ENCODE peak calls at places on chromosomes 5 and 9, in seven cellular contexts. One of them, this sample, is unnamed.

GRCh38 chr5:9545959-9546851 is at the start of gene SEMA5A:
- DNase-seq in OCI-LY7: no peak
- DNase-seq in GM23338: peak; percentile 73
- DNase-seq in PC-3: peak; percentile 69
- DNase-seq in trophoblast cell: peak; percentile 29
- DNase-seq in SK-N-SH: peak; percentile 79
- DNase-seq in H1: peak; percentile 86
- DNase-seq in this sample: peak; percentile 67

GRCh38 chr9:37284631-37285030 is 137.9 kb upstream of the GRHPR start:
- DNase-seq in OCI-LY7: peak; percentile 43
- DNase-seq in GM23338: no peak
- DNase-seq in PC-3: no peak
- DNase-seq in trophoblast cell: no peak
- DNase-seq in SK-N-SH: no peak
- DNase-seq in H1: no peak
- DNase-seq in this sample: peak; percentile 62

GRCh38 chr9:83544002-83544698 is 5.9 kb upstream of the FRMD3 start:
- DNase-seq in OCI-LY7: peak; percentile 53
- DNase-seq in GM23338: peak; percentile 88
- DNase-seq in PC-3: peak; percentile 75
- DNase-seq in trophoblast cell: peak; percentile 59
- DNase-seq in SK-N-SH: peak; percentile 56
- DNase-seq in H1: no peak
- DNase-seq in this sample: peak; percentile 37

GRCh38 chr9:97753975-97754374 is 56.8 kb upstream of the XPA start:
- DNase-seq in OCI-LY7: no peak
- DNase-seq in GM23338: no peak
- DNase-seq in PC-3: no peak
- DNase-seq in trophoblast cell: no peak
- DNase-seq in SK-N-SH: no peak
- DNase-seq in H1: no peak
- DNase-seq in this sample: no peak

GRCh38 chr9:129436751-129437625 is 183.9 kb downstream of the C9orf50 start:
- DNase-seq in OCI-LY7: no peak
- DNase-seq in GM23338: no peak
- DNase-seq in PC-3: peak; percentile 21
- DNase-seq in trophoblast cell: peak; percentile 51
- DNase-seq in SK-N-SH: peak; percentile 88
- DNase-seq in H1: no peak
- DNase-seq in this sample: peak; percentile 50

GRCh38 chr5:171492781-171493180 is 73.3 kb downstream of the FGF18 start:
- DNase-seq in OCI-LY7: no peak
- DNase-seq in GM23338: peak; percentile 55
- DNase-seq in PC-3: no peak
- DNase-seq in trophoblast cell: no peak
- DNase-seq in SK-N-SH: peak; percentile 82
- DNase-seq in H1: no peak
- DNase-seq in this sample: no peak

GRCh38 chr5:148974638-148975330 is 88.1 kb downstream of the SH3TC2 start:
- DNase-seq in OCI-LY7: no peak
- DNase-seq in GM23338: no peak
- DNase-seq in PC-3: peak; percentile 70
- DNase-seq in trophoblast cell: peak; percentile 70
- DNase-seq in SK-N-SH: no peak
- DNase-seq in H1: no peak
- DNase-seq in this sample: peak; percentile 25

GRCh38 chr9:22079873-22080341 is 70.8 kb upstream of the CDKN2B start:
- DNase-seq in OCI-LY7: no peak
- DNase-seq in GM23338: no peak
- DNase-seq in PC-3: no peak
- DNase-seq in trophoblast cell: no peak
- DNase-seq in SK-N-SH: no peak
- DNase-seq in H1: no peak
- DNase-seq in this sample: peak; percentile 73

GRCh38 chr5:10733426-10733825 is 27.6 kb downstream of the DAP start:
- DNase-seq in OCI-LY7: no peak
- DNase-seq in GM23338: no peak
- DNase-seq in PC-3: peak; percentile 68
- DNase-seq in trophoblast cell: peak; percentile 20
- DNase-seq in SK-N-SH: no peak
- DNase-seq in H1: no peak
- DNase-seq in this sample: no peak

GRCh38 chr5:10735569-10736255 is 25.3 kb downstream of the DAP start:
- DNase-seq in OCI-LY7: peak; percentile 85
- DNase-seq in GM23338: no peak
- DNase-seq in PC-3: no peak
- DNase-seq in trophoblast cell: no peak
- DNase-seq in SK-N-SH: no peak
- DNase-seq in H1: no peak
- DNase-seq in this sample: no peak

GRCh38 chr5:10734832-10735231 is 26.2 kb downstream of the DAP start:
- DNase-seq in OCI-LY7: no peak
- DNase-seq in GM23338: no peak
- DNase-seq in PC-3: no peak
- DNase-seq in trophoblast cell: no peak
- DNase-seq in SK-N-SH: no peak
- DNase-seq in H1: no peak
- DNase-seq in this sample: no peak

GRCh38 chr5:10736354-10736753 is 24.7 kb downstream of the DAP start:
- DNase-seq in OCI-LY7: no peak
- DNase-seq in GM23338: no peak
- DNase-seq in PC-3: no peak
- DNase-seq in trophoblast cell: no peak
- DNase-seq in SK-N-SH: no peak
- DNase-seq in H1: no peak
- DNase-seq in this sample: no peak

GRCh38 chr5:10734050-10734709 is 26.9 kb downstream of the DAP start:
- DNase-seq in OCI-LY7: no peak
- DNase-seq in GM23338: no peak
- DNase-seq in PC-3: no peak
- DNase-seq in trophoblast cell: peak; percentile 97
- DNase-seq in SK-N-SH: no peak
- DNase-seq in H1: no peak
- DNase-seq in this sample: no peak
- H3K4me2 ChIP-seq in OCI-LY7: no peak overlapping the region
- H3K4me2 ChIP-seq in GM23338: no peak overlapping the region
- H3K4me2 ChIP-seq in PC-3: peak overlapping the region; percentile 0
- H3K4me2 ChIP-seq in trophoblast cell: no peak overlapping the region
- H3K4me2 ChIP-seq in SK-N-SH: no peak overlapping the region
- H3K4me2 ChIP-seq in H1: no peak overlapping the region
- H3K4me2 ChIP-seq in this sample: no peak overlapping the region

GRCh38 chr9:123322771-123323481 is 33.1 kb upstream of the CRB2 start:
- DNase-seq in OCI-LY7: peak; percentile 87
- DNase-seq in GM23338: no peak
- DNase-seq in PC-3: no peak
- DNase-seq in trophoblast cell: no peak
- DNase-seq in SK-N-SH: no peak
- DNase-seq in H1: no peak
- DNase-seq in this sample: no peak

GRCh38 chr9:123319541-123320339 is 36.3 kb upstream of the CRB2 start:
- DNase-seq in OCI-LY7: no peak
- DNase-seq in GM23338: no peak
- DNase-seq in PC-3: no peak
- DNase-seq in trophoblast cell: no peak
- DNase-seq in SK-N-SH: no peak
- DNase-seq in H1: no peak
- DNase-seq in this sample: no peak

GRCh38 chr9:123323482-123324013 is 32.4 kb upstream of the CRB2 start:
- DNase-seq in OCI-LY7: no peak
- DNase-seq in GM23338: no peak
- DNase-seq in PC-3: no peak
- DNase-seq in trophoblast cell: no peak
- DNase-seq in SK-N-SH: no peak
- DNase-seq in H1: no peak
- DNase-seq in this sample: no peak

GRCh38 chr9:123320814-123321213 is 35.2 kb upstream of the CRB2 start:
- DNase-seq in OCI-LY7: peak; percentile 41
- DNase-seq in GM23338: no peak
- DNase-seq in PC-3: no peak
- DNase-seq in trophoblast cell: no peak
- DNase-seq in SK-N-SH: no peak
- DNase-seq in H1: no peak
- DNase-seq in this sample: no peak

DNA sequence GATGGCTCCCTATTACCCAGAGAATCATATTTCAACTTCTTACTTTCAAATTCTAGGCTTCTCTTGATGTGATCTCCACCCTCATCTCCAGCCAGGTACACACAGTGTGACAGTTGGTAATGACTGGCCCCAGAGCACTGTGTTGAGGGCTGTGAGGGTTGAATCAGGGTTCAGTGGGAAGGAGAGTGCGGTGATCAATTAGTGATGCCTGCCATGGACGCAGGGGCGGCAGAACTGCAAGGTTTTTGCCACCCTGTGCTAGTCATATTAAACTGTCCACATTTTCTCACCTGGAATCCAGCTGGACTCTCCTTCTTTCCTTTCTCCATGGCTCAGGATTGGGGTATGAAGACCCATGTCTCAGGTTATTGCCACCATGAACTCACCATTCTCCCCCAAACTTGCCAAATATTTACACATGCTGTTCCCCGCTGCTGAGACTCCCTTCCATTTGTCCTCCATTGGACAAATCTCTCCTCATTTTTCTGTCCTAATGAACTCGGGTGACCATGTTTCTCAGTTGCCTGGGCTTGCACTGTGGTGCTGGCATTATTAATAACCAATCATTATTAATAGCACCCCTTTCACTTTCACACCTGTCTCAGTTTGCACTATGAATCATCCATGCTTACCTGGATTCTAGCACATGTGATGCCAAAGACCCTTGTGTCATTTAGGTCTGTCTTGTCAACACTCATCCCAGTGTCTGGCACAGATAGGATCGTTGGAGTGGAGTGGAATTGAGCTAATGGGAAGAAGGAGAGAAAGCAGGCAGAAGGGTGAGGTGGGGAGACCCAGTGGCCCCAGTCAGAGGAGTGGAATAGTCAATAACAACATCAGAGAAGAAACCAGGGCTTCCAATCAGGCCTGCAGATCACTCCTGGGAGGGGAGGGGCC is 33.9 kb upstream of the CRB2 start:
- DNase-seq in OCI-LY7: no peak
- DNase-seq in GM23338: no peak
- DNase-seq in PC-3: no peak
- DNase-seq in trophoblast cell: no peak
- DNase-seq in SK-N-SH: no peak
- DNase-seq in H1: no peak
- DNase-seq in this sample: no peak
- H3K4me2 ChIP-seq in OCI-LY7: peak overlapping the region; percentile 70
- H3K4me2 ChIP-seq in GM23338: peak overlapping the region; percentile 30
- H3K4me2 ChIP-seq in PC-3: no peak overlapping the region
- H3K4me2 ChIP-seq in trophoblast cell: no peak overlapping the region
- H3K4me2 ChIP-seq in SK-N-SH: no peak overlapping the region
- H3K4me2 ChIP-seq in H1: no peak overlapping the region
- H3K4me2 ChIP-seq in this sample: no peak overlapping the region

GRCh38 chr5:33319841-33320240 is 120.9 kb upstream of the TARS1 start:
- DNase-seq in OCI-LY7: peak; percentile 16
- DNase-seq in GM23338: no peak
- DNase-seq in PC-3: no peak
- DNase-seq in trophoblast cell: no peak
- DNase-seq in SK-N-SH: no peak
- DNase-seq in H1: no peak
- DNase-seq in this sample: peak; percentile 67

GRCh38 chr5:33317271-33317670 is 123.5 kb upstream of the TARS1 start:
- DNase-seq in OCI-LY7: no peak
- DNase-seq in GM23338: no peak
- DNase-seq in PC-3: peak; percentile 84
- DNase-seq in trophoblast cell: no peak
- DNase-seq in SK-N-SH: no peak
- DNase-seq in H1: no peak
- DNase-seq in this sample: peak; percentile 83

GRCh38 chr5:33316773-33317172 is 124.0 kb upstream of the TARS1 start:
- DNase-seq in OCI-LY7: no peak
- DNase-seq in GM23338: no peak
- DNase-seq in PC-3: peak; percentile 75
- DNase-seq in trophoblast cell: no peak
- DNase-seq in SK-N-SH: no peak
- DNase-seq in H1: no peak
- DNase-seq in this sample: peak; percentile 39

GRCh38 chr5:33321026-33321425 is 119.7 kb upstream of the TARS1 start:
- DNase-seq in OCI-LY7: no peak
- DNase-seq in GM23338: no peak
- DNase-seq in PC-3: peak; percentile 88
- DNase-seq in trophoblast cell: peak; percentile 45
- DNase-seq in SK-N-SH: no peak
- DNase-seq in H1: no peak
- DNase-seq in this sample: peak; percentile 99

DNA sequence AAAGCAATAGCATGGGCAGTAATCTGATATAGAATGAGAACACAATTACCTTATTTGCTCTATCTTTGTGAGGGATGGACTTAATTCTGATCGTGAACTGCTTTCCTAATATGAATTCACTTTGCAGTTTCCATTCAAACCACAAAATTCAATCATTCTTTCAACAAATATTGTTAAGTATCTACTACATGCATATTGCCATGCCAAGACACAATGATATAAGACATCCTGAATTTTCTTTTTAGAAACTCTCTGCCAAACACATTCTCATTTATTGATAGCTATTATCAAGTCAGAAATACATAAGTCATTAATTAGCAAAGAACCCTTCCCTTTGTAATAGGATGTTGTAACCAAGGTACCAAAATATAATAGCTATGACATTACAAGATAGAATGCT is 121.6 kb upstream of the TARS1 start:
- DNase-seq in OCI-LY7: no peak
- DNase-seq in GM23338: no peak
- DNase-seq in PC-3: no peak
- DNase-seq in trophoblast cell: no peak
- DNase-seq in SK-N-SH: no peak
- DNase-seq in H1: no peak
- DNase-seq in this sample: peak; percentile 26
- H3K4me2 ChIP-seq in OCI-LY7: no peak overlapping the region
- H3K4me2 ChIP-seq in GM23338: no peak overlapping the region
- H3K4me2 ChIP-seq in PC-3: no peak overlapping the region
- H3K4me2 ChIP-seq in trophoblast cell: no peak overlapping the region
- H3K4me2 ChIP-seq in SK-N-SH: no peak overlapping the region
- H3K4me2 ChIP-seq in H1: no peak overlapping the region
- H3K4me2 ChIP-seq in this sample: no peak overlapping the region

GRCh38 chr9:125634040-125634717 is 72.8 kb downstream of the MAPKAP1 start:
- DNase-seq in OCI-LY7: peak; percentile 33
- DNase-seq in GM23338: no peak
- DNase-seq in PC-3: peak; percentile 36
- DNase-seq in trophoblast cell: no peak
- DNase-seq in SK-N-SH: no peak
- DNase-seq in H1: no peak
- DNase-seq in this sample: peak; percentile 57

GRCh38 chr9:125632321-125633115 is 74.5 kb downstream of the MAPKAP1 start:
- DNase-seq in OCI-LY7: peak; percentile 74
- DNase-seq in GM23338: no peak
- DNase-seq in PC-3: peak; percentile 63
- DNase-seq in trophoblast cell: no peak
- DNase-seq in SK-N-SH: no peak
- DNase-seq in H1: no peak
- DNase-seq in this sample: no peak

GRCh38 chr9:125631391-125632085 is 75.5 kb downstream of the MAPKAP1 start:
- DNase-seq in OCI-LY7: peak; percentile 39
- DNase-seq in GM23338: peak; percentile 77
- DNase-seq in PC-3: peak; percentile 56
- DNase-seq in trophoblast cell: no peak
- DNase-seq in SK-N-SH: peak; percentile 71
- DNase-seq in H1: no peak
- DNase-seq in this sample: peak; percentile 77

GRCh38 chr9:125635888-125636287 is 71.1 kb downstream of the MAPKAP1 start:
- DNase-seq in OCI-LY7: no peak
- DNase-seq in GM23338: no peak
- DNase-seq in PC-3: no peak
- DNase-seq in trophoblast cell: no peak
- DNase-seq in SK-N-SH: no peak
- DNase-seq in H1: no peak
- DNase-seq in this sample: no peak

GRCh38 chr9:125633116-125633743 is 73.8 kb downstream of the MAPKAP1 start:
- DNase-seq in OCI-LY7: no peak
- DNase-seq in GM23338: no peak
- DNase-seq in PC-3: peak; percentile 81
- DNase-seq in trophoblast cell: peak; percentile 22
- DNase-seq in SK-N-SH: no peak
- DNase-seq in H1: no peak
- DNase-seq in this sample: no peak
- H3K4me2 ChIP-seq in OCI-LY7: peak overlapping the region; percentile 52
- H3K4me2 ChIP-seq in GM23338: no peak overlapping the region
- H3K4me2 ChIP-seq in PC-3: peak overlapping the region; percentile 54
- H3K4me2 ChIP-seq in trophoblast cell: no peak overlapping the region
- H3K4me2 ChIP-seq in SK-N-SH: peak overlapping the region; percentile 17
- H3K4me2 ChIP-seq in H1: no peak overlapping the region
- H3K4me2 ChIP-seq in this sample: no peak overlapping the region